ENCODE peak calls at places on chromosomes 11 and 22, in five cellular contexts. M, J, S, G and Z are unnamed samples.

GRCh38 chr11:1073851-1074243 is 827 bp upstream of the MUC2 start:
- DNase-seq in M (no peak), J (no peak), S (no peak), G (no peak), Z (no peak)

GRCh38 chr11:19728436-19728835 is 15.8 kb downstream of the NAV2 start:
- DNase-seq in M (no peak), J (peak), S (no peak), G (peak), Z (peak)

GRCh38 chr11:10818594-10818993 is 9.9 kb upstream of the EIF4G2 start:
- DNase-seq in M (no peak), J (peak), S (no peak), G (peak), Z (no peak)

GRCh38 chr22:42437488-42438292 is 5.5 kb upstream of the NFAM1 start:
- DNase-seq in M (peak), J (peak), S (no peak), G (peak), Z (peak)

GRCh38 chr11:22763166-22763565 is 66.4 kb downstream of the SVIP start:
- DNase-seq in M (no peak), J (no peak), S (no peak), G (no peak), Z (peak)

GRCh38 chr22:28231423-28231822 is 312.4 kb upstream of the PITPNB start:
- DNase-seq in M (peak), J (peak), S (no peak), G (peak), Z (peak)

GRCh38 chr11:1336836-1337646 is 27.6 kb upstream of the TOLLIP start:
- DNase-seq in M (no peak), J (no peak), S (no peak), G (no peak), Z (peak)

GRCh38 chr11:77636738-77637344 is 753 bp downstream of the CLNS1A start:
- DNase-seq in M (no peak), J (no peak), S (no peak), G (peak), Z (peak)

GRCh38 chr11:8361664-8362210 is 98.1 kb upstream of the LMO1 start:
- DNase-seq in M (no peak), J (no peak), S (no peak), G (no peak), Z (no peak)

GRCh38 chr11:46252373-46252914 is 25.0 kb upstream of the CREB3L1 start:
- DNase-seq in M (no peak), J (no peak), S (no peak), G (peak), Z (no peak)

GRCh38 chr11:121478895-121479281 is 26.1 kb upstream of the SORL1-AS1 start:
- DNase-seq in M (no peak), J (no peak), S (no peak), G (no peak), Z (no peak)

GRCh38 chr11:121476379-121477032 is 23.7 kb upstream of the SORL1-AS1 start:
- DNase-seq in M (no peak), J (no peak), S (no peak), G (no peak), Z (no peak)

GRCh38 chr11:121479355-121479754 is 26.6 kb upstream of the SORL1-AS1 start:
- DNase-seq in M (no peak), J (no peak), S (no peak), G (no peak), Z (peak)

GRCh38 chr11:121479839-121480238 is 27.1 kb upstream of the SORL1-AS1 start:
- DNase-seq in M (no peak), J (no peak), S (no peak), G (no peak), Z (no peak)

DNA sequence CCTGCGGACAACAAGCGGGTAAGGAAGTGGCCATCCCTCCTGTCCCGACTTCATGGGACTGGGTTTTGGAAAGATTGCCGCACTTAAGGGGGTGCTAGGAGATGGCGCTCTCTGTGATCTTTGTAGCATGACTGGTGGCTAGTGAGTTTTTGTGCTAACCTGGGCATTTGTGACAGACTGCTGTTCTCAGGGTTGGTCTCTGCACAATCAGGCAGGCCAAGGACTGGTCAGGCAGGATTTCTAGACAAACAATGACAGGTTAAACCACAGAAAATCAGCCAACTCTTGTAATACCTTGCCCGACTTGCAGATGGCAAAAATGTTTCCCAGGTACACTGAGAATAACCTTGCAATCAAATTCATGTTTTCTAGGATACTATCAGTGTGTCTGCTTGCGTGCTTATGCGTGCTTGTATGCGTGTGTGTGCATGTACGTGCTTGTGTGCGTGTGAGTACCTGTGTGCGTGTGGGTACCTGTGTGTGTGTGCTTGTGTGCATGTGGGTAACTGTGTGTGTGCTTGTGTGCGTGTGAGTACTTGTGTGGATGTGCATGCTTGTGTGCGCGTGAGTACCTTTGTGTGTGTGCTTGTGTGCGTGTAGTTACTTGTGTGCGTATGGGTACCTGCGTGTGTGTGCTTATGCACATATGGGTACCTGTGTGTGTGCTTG is 25.6 kb upstream of the SORL1-AS1 start:
- DNase-seq in M (no peak), J (no peak), S (no peak), G (no peak), Z (no peak)
- H2BK5ac ChIP-seq in M (no peak), J (no peak), S (peak), G (no peak), Z (peak)

GRCh38 chr11:12235080-12235479 is 124.7 kb downstream of the MICAL2 start:
- DNase-seq in M (no peak), J (no peak), S (no peak), G (no peak), Z (no peak)
- H4K8ac ChIP-seq in M (no peak), J (peak), S (no peak), G (no peak), Z (no peak)

DNA sequence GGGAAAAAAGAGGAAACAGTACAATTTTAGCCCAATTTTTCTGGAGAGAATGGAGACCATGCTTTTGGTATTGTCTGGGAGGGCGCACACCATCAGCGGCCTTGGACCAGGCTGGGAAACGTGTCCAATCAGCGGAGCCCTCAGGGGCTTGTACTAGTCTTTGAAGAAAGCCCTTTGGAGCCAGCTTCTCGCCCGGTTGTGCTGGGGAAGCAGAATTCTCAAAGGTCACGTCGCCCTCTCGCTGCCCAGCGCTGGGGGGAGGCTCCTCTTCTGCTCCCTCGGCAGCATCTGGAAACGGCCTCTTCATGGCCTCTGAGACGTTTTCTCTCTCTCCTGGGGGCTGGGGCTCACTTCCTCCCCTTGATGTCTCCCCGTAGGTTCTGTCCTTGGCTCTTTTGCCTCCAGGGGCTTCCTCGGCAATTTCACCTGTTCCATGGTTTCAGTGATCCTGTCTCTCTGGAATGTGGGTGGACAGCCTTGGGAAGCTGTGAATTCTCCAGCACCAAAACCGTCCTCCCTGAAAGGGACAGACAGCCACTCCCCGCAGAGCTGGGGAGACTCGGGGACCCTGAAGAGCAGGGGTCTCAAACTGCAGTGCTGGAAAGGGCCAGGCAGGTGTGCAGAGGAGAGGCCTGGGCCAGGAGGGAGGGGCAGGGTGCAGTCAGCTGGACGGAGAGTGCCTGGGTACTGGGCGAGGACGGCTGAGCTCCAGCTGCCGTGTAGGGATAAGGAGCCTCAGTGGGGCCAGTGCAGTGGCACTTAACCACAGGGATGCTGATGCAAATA is 80.2 kb downstream of the RPS6KA4 start:
- DNase-seq in M (no peak), J (no peak), S (no peak), G (no peak), Z (peak)
- H2BK5ac ChIP-seq in M (peak), J (no peak), S (no peak), G (no peak), Z (no peak)

GRCh38 chr22:39473856-39474255 is 17.0 kb downstream of the MGAT3 start:
- DNase-seq in M (no peak), J (no peak), S (no peak), G (no peak), Z (no peak)
- H4K8ac ChIP-seq in M (no peak), J (peak), S (no peak), G (no peak), Z (no peak)

GRCh38 chr11:34830035-34830434 is 86.1 kb downstream of the APIP start:
- DNase-seq in M (no peak), J (no peak), S (no peak), G (no peak), Z (peak)
- H2BK5ac ChIP-seq in M (no peak), J (no peak), S (no peak), G (no peak), Z (no peak)

DNA sequence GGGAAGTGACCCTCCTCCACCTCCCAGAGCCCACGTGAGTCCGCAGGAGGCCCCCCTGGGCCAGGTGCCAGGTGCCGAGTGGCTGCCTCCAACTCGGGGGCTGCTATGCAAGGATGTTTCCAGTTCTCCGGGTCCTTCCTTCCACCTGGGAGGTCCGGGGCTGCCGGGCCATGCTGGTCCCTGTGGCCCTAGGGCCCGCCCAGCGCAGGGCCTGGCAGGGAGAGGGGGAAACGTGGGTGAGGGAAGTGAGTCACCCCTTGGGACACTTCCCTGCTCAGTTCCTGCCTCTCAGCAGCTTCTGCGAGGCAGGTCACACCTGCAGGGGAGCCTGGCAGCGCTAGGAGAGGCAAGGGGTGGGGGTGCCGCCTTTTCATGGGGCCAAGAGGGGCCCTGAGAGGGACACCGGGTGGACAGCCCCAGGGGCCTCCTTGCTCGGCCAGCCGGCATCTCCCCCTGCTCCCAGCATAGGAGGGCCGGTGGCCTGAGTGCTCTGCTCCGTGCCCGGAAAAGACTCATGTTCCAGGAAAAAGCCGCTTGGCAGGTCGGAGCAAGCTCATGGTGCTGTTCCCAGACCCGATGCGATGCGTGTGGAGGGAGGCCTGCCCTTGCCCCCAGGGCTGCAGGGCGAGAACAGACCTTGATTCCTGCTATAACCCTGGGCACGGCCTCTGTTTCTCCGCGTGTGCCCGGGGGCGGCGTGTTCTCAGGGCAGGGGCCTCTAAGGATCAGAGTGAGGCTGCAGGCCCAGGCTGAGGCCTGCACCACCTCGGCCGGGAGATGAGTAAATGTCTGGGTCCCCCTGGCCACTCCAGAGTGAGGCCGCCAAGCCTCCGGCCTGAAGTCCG is 30.3 kb upstream of the WNT7B start:
- DNase-seq in M (no peak), J (peak), S (no peak), G (peak), Z (no peak)
- H4K8ac ChIP-seq in M (no peak), J (peak), S (peak), G (peak), Z (no peak)